ENCODE peak calls at places on chromosomes 13 and 19, in five cellular contexts. One of them, this sample, is unnamed.

GRCh38 chr13:96034662-96035061 is 18.5 kb downstream of the UGGT2 start:
- DNase-seq in foreskin keratinocyte: no peak
- DNase-seq in midbrain: no peak
- DNase-seq in LHCN-M2: no peak
- DNase-seq in GM23338: no peak
- DNase-seq in this sample: no peak

GRCh38 chr19:50461066-50461875 is 15.0 kb upstream of the EMC10 start:
- DNase-seq in foreskin keratinocyte: peak
- DNase-seq in midbrain: peak
- DNase-seq in LHCN-M2: peak
- DNase-seq in GM23338: peak
- DNase-seq in this sample: peak

GRCh38 chr13:102597029-102598015 is 536 bp downstream of the TPP2 start:
- DNase-seq in foreskin keratinocyte: peak
- DNase-seq in midbrain: peak
- DNase-seq in LHCN-M2: peak
- DNase-seq in GM23338: peak
- DNase-seq in this sample: peak

GRCh38 chr13:103941506-103942148 is 875.4 kb upstream of the SLC10A2 start:
- DNase-seq in foreskin keratinocyte: no peak
- DNase-seq in midbrain: no peak
- DNase-seq in LHCN-M2: no peak
- DNase-seq in GM23338: peak
- DNase-seq in this sample: no peak

GRCh38 chr19:372306-372890 is 27.8 kb upstream of the MIER2 start:
- DNase-seq in foreskin keratinocyte: no peak
- DNase-seq in midbrain: no peak
- DNase-seq in LHCN-M2: peak
- DNase-seq in GM23338: no peak
- DNase-seq in this sample: no peak

GRCh38 chr13:75425216-75426009 is 56.6 kb downstream of the TBC1D4 start:
- DNase-seq in foreskin keratinocyte: no peak
- DNase-seq in midbrain: no peak
- DNase-seq in LHCN-M2: peak
- DNase-seq in GM23338: no peak
- DNase-seq in this sample: no peak

GRCh38 chr19:19319725-19320361 is 466 bp downstream of the SUGP1 start:
- DNase-seq in foreskin keratinocyte: no peak
- DNase-seq in midbrain: no peak
- DNase-seq in LHCN-M2: no peak
- DNase-seq in GM23338: peak
- DNase-seq in this sample: peak

GRCh38 chr19:47186337-47187022 is 44.5 kb downstream of the BBC3 start:
- DNase-seq in foreskin keratinocyte: no peak
- DNase-seq in midbrain: no peak
- DNase-seq in LHCN-M2: no peak
- DNase-seq in GM23338: no peak
- DNase-seq in this sample: no peak

GRCh38 chr19:39037194-39037593 is 4.8 kb upstream of the FBXO27 start:
- DNase-seq in foreskin keratinocyte: no peak
- DNase-seq in midbrain: no peak
- DNase-seq in LHCN-M2: no peak
- DNase-seq in GM23338: no peak
- DNase-seq in this sample: no peak

GRCh38 chr19:10325732-10326131 is 7.6 kb downstream of the RAVER1 start:
- DNase-seq in foreskin keratinocyte: no peak
- DNase-seq in midbrain: no peak
- DNase-seq in LHCN-M2: no peak
- DNase-seq in GM23338: no peak
- DNase-seq in this sample: no peak

GRCh38 chr13:39406688-39407087 is 196.3 kb downstream of the LHFPL6 start:
- DNase-seq in foreskin keratinocyte: peak
- DNase-seq in midbrain: no peak
- DNase-seq in LHCN-M2: no peak
- DNase-seq in GM23338: peak
- DNase-seq in this sample: peak

GRCh38 chr19:6362024-6362344 is 653 bp downstream of the CLPP start:
- DNase-seq in foreskin keratinocyte: no peak
- DNase-seq in midbrain: no peak
- DNase-seq in LHCN-M2: peak
- DNase-seq in GM23338: no peak
- DNase-seq in this sample: no peak

GRCh38 chr19:35733180-35734125 is 8.8 kb downstream of the IGFLR1 start:
- DNase-seq in foreskin keratinocyte: no peak
- DNase-seq in midbrain: no peak
- DNase-seq in LHCN-M2: no peak
- DNase-seq in GM23338: no peak
- DNase-seq in this sample: no peak

GRCh38 chr13:33487575-33488243 is 202.2 kb upstream of the STARD13 start:
- DNase-seq in foreskin keratinocyte: peak
- DNase-seq in midbrain: peak
- DNase-seq in LHCN-M2: peak
- DNase-seq in GM23338: peak
- DNase-seq in this sample: peak

GRCh38 chr13:63636231-63636993 is 2220.8 kb upstream of the PCDH20 start:
- DNase-seq in foreskin keratinocyte: no peak
- DNase-seq in midbrain: no peak
- DNase-seq in LHCN-M2: no peak
- DNase-seq in GM23338: peak
- DNase-seq in this sample: peak

GRCh38 chr19:1618157-1619093 is 13.2 kb upstream of the UQCR11 start:
- DNase-seq in foreskin keratinocyte: no peak
- DNase-seq in midbrain: no peak
- DNase-seq in LHCN-M2: no peak
- DNase-seq in GM23338: peak
- DNase-seq in this sample: no peak

GRCh38 chr19:4007836-4008539 is 452 bp downstream of the PIAS4 start:
- DNase-seq in foreskin keratinocyte: no peak
- DNase-seq in midbrain: no peak
- DNase-seq in LHCN-M2: no peak
- DNase-seq in GM23338: peak
- DNase-seq in this sample: no peak

GRCh38 chr19:33050110-33050509 is 14.6 kb downstream of the RHPN2 start:
- DNase-seq in foreskin keratinocyte: no peak
- DNase-seq in midbrain: no peak
- DNase-seq in LHCN-M2: no peak
- DNase-seq in GM23338: no peak
- DNase-seq in this sample: no peak

GRCh38 chr13:113105032-113105993 is at the start of gene F7:
- DNase-seq in foreskin keratinocyte: peak
- DNase-seq in midbrain: no peak
- DNase-seq in LHCN-M2: no peak
- DNase-seq in GM23338: no peak
- DNase-seq in this sample: no peak

GRCh38 chr19:42251572-42251990 is 3.3 kb downstream of the ERF start:
- DNase-seq in foreskin keratinocyte: peak
- DNase-seq in midbrain: no peak
- DNase-seq in LHCN-M2: no peak
- DNase-seq in GM23338: no peak
- DNase-seq in this sample: peak

GRCh38 chr13:86907116-86907515 is 764.1 kb upstream of the SLITRK5 start:
- DNase-seq in foreskin keratinocyte: no peak
- DNase-seq in midbrain: no peak
- DNase-seq in LHCN-M2: peak
- DNase-seq in GM23338: no peak
- DNase-seq in this sample: no peak

GRCh38 chr13:97853550-97853949 is 99.9 kb upstream of the IPO5 start:
- DNase-seq in foreskin keratinocyte: no peak
- DNase-seq in midbrain: no peak
- DNase-seq in LHCN-M2: peak
- DNase-seq in GM23338: no peak
- DNase-seq in this sample: no peak

GRCh38 chr13:113820813-113821651 is 42.8 kb downstream of the GAS6 start:
- DNase-seq in foreskin keratinocyte: peak
- DNase-seq in midbrain: peak
- DNase-seq in LHCN-M2: peak
- DNase-seq in GM23338: no peak
- DNase-seq in this sample: peak

GRCh38 chr19:37988758-37989635 is 82.0 kb downstream of the SIPA1L3 start:
- DNase-seq in foreskin keratinocyte: no peak
- DNase-seq in midbrain: no peak
- DNase-seq in LHCN-M2: no peak
- DNase-seq in GM23338: peak
- DNase-seq in this sample: no peak

GRCh38 chr13:38880397-38880796 is 110.2 kb downstream of the STOML3 start:
- DNase-seq in foreskin keratinocyte: no peak
- DNase-seq in midbrain: no peak
- DNase-seq in LHCN-M2: no peak
- DNase-seq in GM23338: no peak
- DNase-seq in this sample: no peak